ENCODE peak calls at places on chromosomes 16 and 17, in four cellular contexts. Q, K, A and S are unnamed samples. For H3K27me3, the result is how much of the 10 kb centered on the place peaks cover.

GRCh38 chr17:6070895-6071511 is 824 bp downstream of the WSCD1 start:
- DNase-seq in Q (no peak), K (no peak), A (no peak), S (no peak)

GRCh38 chr17:75693500-75694481 is 26.7 kb downstream of the SAP30BP start:
- DNase-seq in K (no peak), Q (peak), A (peak), S (peak)

GRCh38 chr17:61411114-61411943 is 11.7 kb downstream of the TBX2 start:
- DNase-seq in A (peak), Q (no peak), K (no peak), S (peak)

GRCh38 chr16:17365591-17366298 is 105.0 kb downstream of the XYLT1 start:
- DNase-seq in K (no peak), A (no peak), Q (no peak), S (no peak)

GRCh38 chr16:29903579-29903978 is 3.3 kb downstream of the ASPHD1 start:
- DNase-seq in Q (no peak), A (no peak), K (no peak), S (no peak)

GRCh38 chr17:78338860-78339259 is 21.0 kb downstream of the SOCS3 start:
- DNase-seq in Q (no peak), A (no peak), K (no peak), S (no peak)

GRCh38 chr16:21501869-21502667 is 97.3 kb upstream of the METTL9 start:
- DNase-seq in K (peak), A (peak), Q (peak), S (peak)

GRCh38 chr17:80168371-80168770 is 1.5 kb upstream of the CARD14 start:
- DNase-seq in A (no peak), Q (no peak), K (no peak), S (no peak)

GRCh38 chr16:67668495-67669157 is 2.0 kb downstream of the C16orf86 start:
- DNase-seq in K (no peak), A (no peak), Q (no peak), S (no peak)

GRCh38 chr16:51009359-51009758 is 141.7 kb downstream of the SALL1 start:
- DNase-seq in A (no peak), Q (no peak), K (no peak), S (no peak)

GRCh38 chr16:51009813-51010212 is 141.3 kb downstream of the SALL1 start:
- DNase-seq in A (no peak), Q (no peak), K (no peak), S (no peak)

GRCh38 chr16:51008037-51008436 is 143.0 kb downstream of the SALL1 start:
- DNase-seq in K (no peak), Q (no peak), A (no peak), S (no peak)

GRCh38 chr16:51017969-51018368 is 133.1 kb downstream of the SALL1 start:
- DNase-seq in A (no peak), Q (no peak), K (no peak), S (no peak)

DNA sequence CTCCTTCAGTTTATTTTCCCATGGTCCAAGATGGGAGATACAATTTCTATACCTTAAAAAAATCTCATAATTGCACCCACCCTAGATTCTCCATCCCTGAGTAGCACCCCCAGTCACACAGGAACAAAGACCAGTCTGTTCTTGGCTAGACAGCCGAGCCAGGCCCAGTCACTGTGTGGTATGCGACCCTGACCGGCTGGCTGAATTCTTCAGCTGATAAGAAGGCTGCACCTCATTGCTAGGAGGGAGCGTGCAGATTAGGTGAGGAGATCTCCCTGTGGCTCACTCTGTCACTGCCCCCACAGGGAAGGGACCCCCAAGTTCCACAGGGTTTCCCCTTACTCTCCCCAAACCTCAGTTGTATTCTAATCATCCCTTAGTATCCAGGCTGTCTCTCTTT is 138.7 kb downstream of the SALL1 start:
- DNase-seq in A (no peak), Q (no peak), K (no peak), S (no peak)
- H3K27me3 ChIP-seq in A (under half), Q (under half), K (under half), S (under half)

GRCh38 chr17:71337903-71338302 is 782.9 kb upstream of the SOX9 start:
- DNase-seq in A (no peak), K (no peak), Q (no peak), S (no peak)
- H3K27ac ChIP-seq in A (no peak), K (no peak), Q (no peak), S (no peak)

GRCh38 chr16:84572096-84572495 is 45.8 kb downstream of the COTL1 start:
- DNase-seq in A (no peak), Q (no peak), K (no peak), S (no peak)
- TF ChIP-seq CTCF in A (no peak), Q (no peak), K (no peak), S (no peak)

DNA sequence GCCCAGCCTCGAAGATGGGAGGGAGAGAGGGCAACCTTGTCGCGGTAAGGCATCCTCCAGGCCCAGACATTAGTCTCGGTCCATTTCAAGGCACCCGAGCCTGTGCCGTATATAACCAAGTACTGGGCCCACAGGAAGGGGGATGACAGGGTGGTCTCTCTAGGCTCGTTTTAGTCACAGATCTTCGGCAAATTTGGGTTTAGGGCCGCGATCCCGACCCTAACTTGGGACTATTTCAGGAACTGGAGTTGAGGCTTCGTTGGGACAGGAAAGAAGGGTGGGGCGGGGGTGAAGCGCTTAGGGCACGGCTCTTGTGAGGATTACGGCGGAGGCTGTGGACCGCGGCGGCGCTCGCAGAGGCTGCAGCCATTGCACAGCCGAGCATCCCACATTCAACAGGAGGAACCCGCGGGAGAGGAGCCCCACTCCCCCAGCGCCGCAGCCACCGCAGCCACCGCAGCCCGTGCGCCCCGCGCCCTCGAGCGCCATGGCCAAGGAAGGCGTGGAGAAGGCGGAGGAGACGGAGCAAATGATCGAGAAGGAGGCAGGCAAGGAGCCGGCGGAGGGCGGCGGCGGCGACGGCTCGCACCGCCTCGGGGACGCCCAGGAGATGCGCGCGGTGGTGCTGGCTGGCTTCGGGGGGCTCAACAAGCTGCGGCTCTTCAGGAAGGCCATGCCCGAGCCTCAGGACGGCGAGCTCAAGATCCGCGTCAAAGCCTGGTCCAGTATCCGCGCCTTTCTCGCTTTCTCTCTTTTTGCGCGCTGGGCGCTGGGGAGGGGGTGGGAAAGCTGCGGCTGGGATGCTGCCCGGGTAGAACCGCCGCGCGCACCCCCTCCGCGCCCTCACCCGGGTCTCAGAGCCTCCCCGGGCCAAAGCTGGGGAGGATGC is at the start of gene VAT1L:
- DNase-seq in Q (no peak), A (peak), K (no peak), S (peak)
- H3K27me3 ChIP-seq in Q (under half), A (under half), K (half or more), S (under half)

GRCh38 chr17:3532859-3533142 is 24.8 kb downstream of the TRPV3 start:
- DNase-seq in K (no peak), Q (no peak), A (no peak), S (no peak)
- H3K27ac ChIP-seq in K (no peak), Q (peak), A (no peak), S (no peak)